ENCODE peak calls at places on chromosomes 16 and 17, in five cellular contexts. H is GM23248, A is AG04450, N is kidney epithelial cell, Z is WTC11. I is an unnamed sample.
A peak's percentile ranks its signal among the peaks of the same experiment; 100 is the strongest.

GRCh38 chr17:28740406-28741357 is 3.1 kb upstream of the TRAF4 start:
- DNase-seq in A (no peak), H (no peak), N (no peak), Z (no peak), I (no peak)

GRCh38 chr16:65534121-65534528 is 412.3 kb upstream of the CDH11 start:
- DNase-seq in A (no peak), H (peak; percentile 73), N (peak; percentile 14), Z (no peak), I (no peak)

GRCh38 chr17:40648326-40648968 is 829 bp upstream of the SMARCE1 start:
- DNase-seq in A (no peak), N (peak; percentile 14), Z (no peak), H (peak; percentile 42), I (no peak)

GRCh38 chr16:1311738-1312458 is 2.5 kb downstream of the UBE2I start:
- DNase-seq in N (no peak), H (peak; percentile 71), Z (no peak), A (no peak), I (no peak)

GRCh38 chr16:80347900-80348299 is 192.9 kb upstream of the DYNLRB2 start:
- DNase-seq in N (no peak), Z (no peak), A (no peak), H (no peak), I (no peak)

GRCh38 chr17:47829870-47830269 is 1.5 kb downstream of the MRPL10 start:
- DNase-seq in A (no peak), Z (no peak), N (no peak), H (no peak), I (no peak)

GRCh38 chr17:29566473-29567361 is at the start of gene ABHD15:
- DNase-seq in Z (peak; percentile 56), A (no peak), N (no peak), H (peak; percentile 92), I (no peak)

GRCh38 chr17:64686705-64687104 is 24.6 kb upstream of the SMURF2 start:
- DNase-seq in N (no peak), Z (no peak), H (no peak), A (no peak), I (no peak)

GRCh38 chr16:88999457-89000206 is 22.6 kb upstream of the CBFA2T3 start:
- DNase-seq in H (peak; percentile 21), Z (no peak), A (no peak), N (no peak), I (no peak)

GRCh38 chr17:81685108-81685507 is 1.3 kb downstream of the HGS start:
- DNase-seq in N (peak; percentile 70), H (peak; percentile 96), Z (no peak), A (peak; percentile 23), I (peak; percentile 35)

GRCh38 chr16:27918755-27919154 is 144.8 kb downstream of the GSG1L start:
- DNase-seq in N (no peak), Z (no peak), H (peak; percentile 11), A (no peak), I (no peak)

GRCh38 chr16:19712418-19713058 is 5.5 kb downstream of the KNOP1 start:
- DNase-seq in N (no peak), Z (no peak), H (no peak), A (no peak), I (no peak)

GRCh38 chr17:4334332-4334731 is 32.1 kb downstream of the UBE2G1 start:
- DNase-seq in A (no peak), H (no peak), Z (no peak), N (no peak), I (no peak)

GRCh38 chr17:65433592-65433991 is 127.9 kb downstream of the AXIN2 start:
- DNase-seq in A (no peak), N (no peak), H (no peak), Z (no peak), I (no peak)

GRCh38 chr16:87931504-87931903 is 4.8 kb downstream of the CA5A start:
- DNase-seq in H (no peak), A (no peak), N (no peak), Z (no peak), I (no peak)

GRCh38 chr17:15257316-15257925 is 7.7 kb downstream of the PMP22 start:
- DNase-seq in N (no peak), H (peak; percentile 90), Z (peak; percentile 78), A (peak; percentile 38), I (peak; percentile 68)

GRCh38 chr17:42682400-42683384 is at the start of gene CNTNAP1:
- DNase-seq in N (no peak), A (no peak), H (peak; percentile 89), Z (peak; percentile 73), I (peak; percentile 70)

GRCh38 chr17:63950940-63951907 is 19.1 kb upstream of the CD79B start:
- DNase-seq in Z (peak; percentile 75), A (no peak), H (no peak), N (no peak), I (no peak)

GRCh38 chr16:19153876-19154275 is 14.2 kb upstream of the SYT17 start:
- DNase-seq in N (no peak), A (no peak), Z (no peak), H (no peak), I (no peak)

GRCh38 chr17:66950886-66951604 is 13.5 kb upstream of the CACNG4 start:
- DNase-seq in Z (no peak), A (no peak), N (no peak), H (no peak), I (no peak)

GRCh38 chr16:69417537-69418199 is 6.8 kb upstream of the CYB5B start:
- DNase-seq in Z (peak; percentile 41), N (peak; percentile 49), A (no peak), H (peak; percentile 65), I (peak; percentile 34)

GRCh38 chr16:82093901-82094300 is 58.8 kb downstream of the HSD17B2 start:
- DNase-seq in N (no peak), H (no peak), A (no peak), Z (no peak), I (no peak)

GRCh38 chr17:65696739-65697394 is 135.4 kb upstream of the AXIN2 start:
- DNase-seq in A (no peak), N (no peak), H (peak; percentile 82), Z (no peak), I (peak; percentile 28)

GRCh38 chr16:29809031-29809747 is 2.8 kb upstream of the PRRT2 start:
- DNase-seq in H (no peak), A (no peak), Z (no peak), N (no peak), I (no peak)

GRCh38 chr17:74512041-74512440 is 19.2 kb downstream of the CD300LB start:
- DNase-seq in H (peak; percentile 94), Z (no peak), A (no peak), N (no peak), I (no peak)

GRCh38 chr16:86580063-86580797 is 1.9 kb downstream of the FOXL1 start:
- DNase-seq in A (no peak), N (no peak), H (peak; percentile 50), Z (no peak), I (no peak)

GRCh38 chr17:82692268-82692667 is 6.2 kb downstream of the RAB40B start:
- DNase-seq in H (no peak), A (no peak), Z (no peak), N (no peak), I (no peak)

I was measured in amniotic stem cell.